ENCODE peak calls at places on chromosome 18, in seven cellular contexts. One of them, this sample, is unnamed.

GRCh38 chr18:45825258-45825744 is at the start of gene SIGLEC15:
- DNase-seq in fibroblast of lung: no peak
- DNase-seq in neuronal stem cell: no peak
- DNase-seq in SJSA1: no peak
- DNase-seq in OCI-LY7: no peak
- DNase-seq in cardiac muscle cell: no peak
- DNase-seq in ovary: no peak
- DNase-seq in this sample: no peak

GRCh38 chr18:40883271-40883670 is 1071.8 kb upstream of the PIK3C3 start:
- DNase-seq in fibroblast of lung: no peak
- DNase-seq in neuronal stem cell: no peak
- DNase-seq in SJSA1: no peak
- DNase-seq in OCI-LY7: no peak
- DNase-seq in cardiac muscle cell: no peak
- DNase-seq in ovary: no peak
- DNase-seq in this sample: no peak

GRCh38 chr18:58230438-58231179 is 186.6 kb downstream of the NEDD4L start:
- DNase-seq in fibroblast of lung: no peak
- DNase-seq in neuronal stem cell: no peak
- DNase-seq in SJSA1: peak; percentile 93
- DNase-seq in OCI-LY7: no peak
- DNase-seq in cardiac muscle cell: no peak
- DNase-seq in ovary: no peak
- DNase-seq in this sample: no peak

GRCh38 chr18:79440728-79441127 is 45.0 kb downstream of the NFATC1 start:
- DNase-seq in fibroblast of lung: no peak
- DNase-seq in neuronal stem cell: no peak
- DNase-seq in SJSA1: no peak
- DNase-seq in OCI-LY7: no peak
- DNase-seq in cardiac muscle cell: no peak
- DNase-seq in ovary: no peak
- DNase-seq in this sample: no peak

GRCh38 chr18:55830490-55830889 is 242.5 kb upstream of the TCF4 start:
- DNase-seq in fibroblast of lung: peak; percentile 79
- DNase-seq in neuronal stem cell: no peak
- DNase-seq in SJSA1: no peak
- DNase-seq in OCI-LY7: no peak
- DNase-seq in cardiac muscle cell: no peak
- DNase-seq in ovary: no peak
- DNase-seq in this sample: no peak

GRCh38 chr18:32366586-32367538 is 103.8 kb downstream of the GAREM1 start:
- DNase-seq in fibroblast of lung: peak; percentile 31
- DNase-seq in neuronal stem cell: no peak
- DNase-seq in SJSA1: no peak
- DNase-seq in OCI-LY7: no peak
- DNase-seq in cardiac muscle cell: no peak
- DNase-seq in ovary: no peak
- DNase-seq in this sample: no peak

GRCh38 chr18:7561907-7562460 is 5.1 kb upstream of the PTPRM start:
- DNase-seq in fibroblast of lung: no peak
- DNase-seq in neuronal stem cell: no peak
- DNase-seq in SJSA1: no peak
- DNase-seq in OCI-LY7: no peak
- DNase-seq in cardiac muscle cell: no peak
- DNase-seq in ovary: no peak
- DNase-seq in this sample: no peak

GRCh38 chr18:36294031-36294430 is 3.5 kb upstream of the FHOD3 start:
- DNase-seq in fibroblast of lung: no peak
- DNase-seq in neuronal stem cell: no peak
- DNase-seq in SJSA1: no peak
- DNase-seq in OCI-LY7: no peak
- DNase-seq in cardiac muscle cell: no peak
- DNase-seq in ovary: no peak
- DNase-seq in this sample: no peak

GRCh38 chr18:812123-812672 is at the start of gene YES1:
- DNase-seq in fibroblast of lung: peak; percentile 71
- DNase-seq in neuronal stem cell: peak; percentile 86
- DNase-seq in SJSA1: peak; percentile 82
- DNase-seq in OCI-LY7: no peak
- DNase-seq in cardiac muscle cell: peak; percentile 92
- DNase-seq in ovary: peak; percentile 87
- DNase-seq in this sample: peak; percentile 86

GRCh38 chr18:61432590-61432989 is 99.4 kb downstream of the CDH20 start:
- DNase-seq in fibroblast of lung: no peak
- DNase-seq in neuronal stem cell: no peak
- DNase-seq in SJSA1: no peak
- DNase-seq in OCI-LY7: no peak
- DNase-seq in cardiac muscle cell: no peak
- DNase-seq in ovary: no peak
- DNase-seq in this sample: no peak

GRCh38 chr18:79798346-79798998 is 734 bp downstream of the KCNG2 start:
- DNase-seq in fibroblast of lung: no peak
- DNase-seq in neuronal stem cell: no peak
- DNase-seq in SJSA1: no peak
- DNase-seq in OCI-LY7: no peak
- DNase-seq in cardiac muscle cell: no peak
- DNase-seq in ovary: no peak
- DNase-seq in this sample: no peak

GRCh38 chr18:79598885-79599175 is 80.8 kb upstream of the CTDP1 start:
- DNase-seq in fibroblast of lung: no peak
- DNase-seq in neuronal stem cell: no peak
- DNase-seq in SJSA1: no peak
- DNase-seq in OCI-LY7: no peak
- DNase-seq in cardiac muscle cell: no peak
- DNase-seq in ovary: peak; percentile 17
- DNase-seq in this sample: no peak

GRCh38 chr18:67730884-67731283 is 214.4 kb upstream of the DSEL start:
- DNase-seq in fibroblast of lung: peak; percentile 27
- DNase-seq in neuronal stem cell: no peak
- DNase-seq in SJSA1: no peak
- DNase-seq in OCI-LY7: no peak
- DNase-seq in cardiac muscle cell: no peak
- DNase-seq in ovary: no peak
- DNase-seq in this sample: no peak

GRCh38 chr18:12254137-12254819 is at the start of gene CIDEA:
- DNase-seq in fibroblast of lung: no peak
- DNase-seq in neuronal stem cell: peak; percentile 59
- DNase-seq in SJSA1: no peak
- DNase-seq in OCI-LY7: no peak
- DNase-seq in cardiac muscle cell: peak; percentile 64
- DNase-seq in ovary: no peak
- DNase-seq in this sample: no peak

GRCh38 chr18:46013484-46014189 is 46.5 kb upstream of the EPG5 start:
- DNase-seq in fibroblast of lung: no peak
- DNase-seq in neuronal stem cell: no peak
- DNase-seq in SJSA1: no peak
- DNase-seq in OCI-LY7: peak; percentile 27
- DNase-seq in cardiac muscle cell: no peak
- DNase-seq in ovary: no peak
- DNase-seq in this sample: no peak

GRCh38 chr18:75638223-75638596 is 210.7 kb upstream of the SMIM21 start:
- DNase-seq in fibroblast of lung: peak; percentile 56
- DNase-seq in neuronal stem cell: no peak
- DNase-seq in SJSA1: peak; percentile 63
- DNase-seq in OCI-LY7: no peak
- DNase-seq in cardiac muscle cell: peak; percentile 44
- DNase-seq in ovary: no peak
- DNase-seq in this sample: no peak

GRCh38 chr18:40957533-40958070 is 997.4 kb upstream of the PIK3C3 start:
- DNase-seq in fibroblast of lung: peak; percentile 43
- DNase-seq in neuronal stem cell: no peak
- DNase-seq in SJSA1: no peak
- DNase-seq in OCI-LY7: no peak
- DNase-seq in cardiac muscle cell: no peak
- DNase-seq in ovary: no peak
- DNase-seq in this sample: no peak

GRCh38 chr18:59957957-59958356 is 58.2 kb downstream of the PMAIP1 start:
- DNase-seq in fibroblast of lung: peak; percentile 66
- DNase-seq in neuronal stem cell: no peak
- DNase-seq in SJSA1: peak; percentile 50
- DNase-seq in OCI-LY7: peak; percentile 79
- DNase-seq in cardiac muscle cell: peak; percentile 96
- DNase-seq in ovary: no peak
- DNase-seq in this sample: no peak

GRCh38 chr18:59951591-59951990 is 51.8 kb downstream of the PMAIP1 start:
- DNase-seq in fibroblast of lung: no peak
- DNase-seq in neuronal stem cell: no peak
- DNase-seq in SJSA1: no peak
- DNase-seq in OCI-LY7: no peak
- DNase-seq in cardiac muscle cell: no peak
- DNase-seq in ovary: no peak
- DNase-seq in this sample: no peak

GRCh38 chr18:59952283-59953007 is 52.6 kb downstream of the PMAIP1 start:
- DNase-seq in fibroblast of lung: no peak
- DNase-seq in neuronal stem cell: no peak
- DNase-seq in SJSA1: no peak
- DNase-seq in OCI-LY7: no peak
- DNase-seq in cardiac muscle cell: no peak
- DNase-seq in ovary: no peak
- DNase-seq in this sample: no peak

GRCh38 chr18:59954241-59954640 is 54.4 kb downstream of the PMAIP1 start:
- DNase-seq in fibroblast of lung: no peak
- DNase-seq in neuronal stem cell: no peak
- DNase-seq in SJSA1: no peak
- DNase-seq in OCI-LY7: no peak
- DNase-seq in cardiac muscle cell: no peak
- DNase-seq in ovary: no peak
- DNase-seq in this sample: no peak

DNA sequence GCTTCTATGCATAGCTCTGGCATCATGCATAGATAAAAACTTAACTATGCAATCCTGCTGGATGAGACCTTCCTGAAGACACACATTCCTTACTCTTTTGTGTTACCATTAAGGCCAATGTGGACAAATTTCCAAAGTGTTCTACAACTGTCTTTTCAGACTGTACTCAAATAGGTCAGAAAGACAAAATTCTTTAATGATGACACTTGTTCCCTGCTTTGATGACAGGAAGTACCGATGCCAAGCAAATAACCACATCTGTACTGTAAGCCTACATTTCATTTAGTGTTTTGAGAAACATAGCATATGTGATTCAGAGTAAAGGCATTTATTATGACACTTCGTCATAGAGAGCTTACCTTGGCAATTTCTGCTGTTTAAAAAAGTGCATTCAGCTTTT is 55.0 kb downstream of the PMAIP1 start:
- DNase-seq in fibroblast of lung: peak; percentile 23
- DNase-seq in neuronal stem cell: no peak
- DNase-seq in SJSA1: no peak
- DNase-seq in OCI-LY7: no peak
- DNase-seq in cardiac muscle cell: no peak
- DNase-seq in ovary: no peak
- DNase-seq in this sample: no peak
- H3K4me3 ChIP-seq in fibroblast of lung: no peak overlapping the region
- H3K4me3 ChIP-seq in neuronal stem cell: no peak overlapping the region
- H3K4me3 ChIP-seq in SJSA1: no peak overlapping the region
- H3K4me3 ChIP-seq in OCI-LY7: no peak overlapping the region
- H3K4me3 ChIP-seq in cardiac muscle cell: no peak overlapping the region
- H3K4me3 ChIP-seq in ovary: no peak overlapping the region
- H3K4me3 ChIP-seq in this sample: no peak overlapping the region

GRCh38 chr18:3663870-3664512 is 214.0 kb downstream of the TGIF1 start:
- DNase-seq in fibroblast of lung: no peak
- DNase-seq in neuronal stem cell: no peak
- DNase-seq in SJSA1: no peak
- DNase-seq in OCI-LY7: no peak
- DNase-seq in cardiac muscle cell: no peak
- DNase-seq in ovary: no peak
- DNase-seq in this sample: no peak

GRCh38 chr18:3666526-3667254 is 216.7 kb downstream of the TGIF1 start:
- DNase-seq in fibroblast of lung: no peak
- DNase-seq in neuronal stem cell: no peak
- DNase-seq in SJSA1: no peak
- DNase-seq in OCI-LY7: no peak
- DNase-seq in cardiac muscle cell: no peak
- DNase-seq in ovary: no peak
- DNase-seq in this sample: no peak

GRCh38 chr18:3664563-3665178 is 214.7 kb downstream of the TGIF1 start:
- DNase-seq in fibroblast of lung: no peak
- DNase-seq in neuronal stem cell: peak; percentile 64
- DNase-seq in SJSA1: no peak
- DNase-seq in OCI-LY7: peak; percentile 63
- DNase-seq in cardiac muscle cell: no peak
- DNase-seq in ovary: no peak
- DNase-seq in this sample: no peak

GRCh38 chr18:3665780-3666525 is 216.0 kb downstream of the TGIF1 start:
- DNase-seq in fibroblast of lung: peak; percentile 93
- DNase-seq in neuronal stem cell: peak; percentile 89
- DNase-seq in SJSA1: peak; percentile 76
- DNase-seq in OCI-LY7: peak; percentile 91
- DNase-seq in cardiac muscle cell: peak; percentile 90
- DNase-seq in ovary: peak; percentile 87
- DNase-seq in this sample: peak; percentile 72

DNA sequence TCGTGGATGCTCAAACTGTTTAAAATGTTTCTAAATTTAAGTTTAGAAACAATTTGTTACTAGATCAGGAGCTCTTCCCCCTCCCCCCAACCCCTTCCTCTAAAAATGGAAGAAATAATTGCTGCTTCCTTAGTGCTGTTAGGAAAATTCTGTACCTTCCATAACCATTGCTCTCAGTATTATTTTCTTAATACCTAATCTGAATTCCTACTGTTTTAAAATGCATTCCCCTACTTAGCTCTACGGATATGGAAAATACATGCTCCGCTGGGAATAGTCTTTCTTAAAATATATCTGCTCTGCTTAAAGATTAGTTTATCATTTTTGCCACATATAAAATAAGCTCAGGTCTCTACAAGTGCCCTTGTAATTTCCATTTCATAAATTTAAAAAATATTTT is 215.2 kb downstream of the TGIF1 start:
- DNase-seq in fibroblast of lung: no peak
- DNase-seq in neuronal stem cell: no peak
- DNase-seq in SJSA1: no peak
- DNase-seq in OCI-LY7: no peak
- DNase-seq in cardiac muscle cell: no peak
- DNase-seq in ovary: no peak
- DNase-seq in this sample: no peak
- H3K4me1 ChIP-seq in fibroblast of lung: no peaks in the 10 kb centered on the region
- H3K4me1 ChIP-seq in neuronal stem cell: no peaks in the 10 kb centered on the region
- H3K4me1 ChIP-seq in SJSA1: peaks cover 16% of the 10 kb centered on the region
- H3K4me1 ChIP-seq in OCI-LY7: peaks cover 60% of the 10 kb centered on the region
- H3K4me1 ChIP-seq in cardiac muscle cell: peaks cover 18% of the 10 kb centered on the region
- H3K4me1 ChIP-seq in ovary: no peaks in the 10 kb centered on the region
- H3K4me1 ChIP-seq in this sample: no peaks in the 10 kb centered on the region

GRCh38 chr18:31281437-31281836 is 36.5 kb upstream of the DSG1 start:
- DNase-seq in fibroblast of lung: no peak
- DNase-seq in neuronal stem cell: no peak
- DNase-seq in SJSA1: no peak
- DNase-seq in OCI-LY7: no peak
- DNase-seq in cardiac muscle cell: no peak
- DNase-seq in ovary: no peak
- DNase-seq in this sample: no peak
- H3K4me3 ChIP-seq in fibroblast of lung: no peak overlapping the region
- H3K4me3 ChIP-seq in neuronal stem cell: no peak overlapping the region
- H3K4me3 ChIP-seq in SJSA1: no peak overlapping the region
- H3K4me3 ChIP-seq in OCI-LY7: no peak overlapping the region
- H3K4me3 ChIP-seq in cardiac muscle cell: no peak overlapping the region
- H3K4me3 ChIP-seq in ovary: no peak overlapping the region
- H3K4me3 ChIP-seq in this sample: no peak overlapping the region

DNA sequence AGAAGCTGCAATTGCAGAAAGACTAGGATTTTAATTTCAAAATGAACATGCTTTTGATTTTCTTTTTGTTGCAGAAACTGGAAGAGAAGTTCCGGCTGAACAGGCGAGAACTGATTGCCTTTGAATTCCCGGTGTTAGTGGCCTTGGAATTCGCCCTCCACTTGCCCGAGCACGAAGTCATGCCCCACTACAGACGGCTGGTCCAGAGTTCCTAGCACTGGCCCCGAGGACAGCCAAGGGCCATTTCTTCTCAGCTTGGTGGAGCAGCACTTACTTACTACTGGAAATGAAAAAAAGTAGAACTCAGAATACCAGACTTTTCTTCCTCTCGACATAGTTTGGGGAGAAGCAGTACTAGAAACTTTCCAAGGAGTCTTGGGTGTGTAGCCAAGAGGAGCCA is 121.9 kb downstream of the CABLES1 start:
- DNase-seq in fibroblast of lung: no peak
- DNase-seq in neuronal stem cell: no peak
- DNase-seq in SJSA1: no peak
- DNase-seq in OCI-LY7: no peak
- DNase-seq in cardiac muscle cell: no peak
- DNase-seq in ovary: no peak
- DNase-seq in this sample: no peak
- H3K4me1 ChIP-seq in fibroblast of lung: peaks cover 20% of the 10 kb centered on the region
- H3K4me1 ChIP-seq in neuronal stem cell: peaks cover 20% of the 10 kb centered on the region
- H3K4me1 ChIP-seq in SJSA1: peaks cover 26% of the 10 kb centered on the region
- H3K4me1 ChIP-seq in OCI-LY7: peaks cover 29% of the 10 kb centered on the region
- H3K4me1 ChIP-seq in cardiac muscle cell: peaks cover 33% of the 10 kb centered on the region
- H3K4me1 ChIP-seq in ovary: peaks cover 12% of the 10 kb centered on the region
- H3K4me1 ChIP-seq in this sample: peaks cover 25% of the 10 kb centered on the region

This sample was measured in naive thymus-derived CD4-positive, alpha-beta T cell.